ENCODE peak calls at places on chromosomes 4 and X, in seven cellular contexts. K is adrenal gland, T is PC-9, N is cardiac muscle cell, I is hepatocyte, U is OCI-LY7, L is A549. B is an unnamed sample. For H3K4me1, the result is how much of the 10 kb centered on the place peaks cover.

GRCh38 chr4:69727412-69727811 is 33.0 kb downstream of the SULT1B1 start:
- DNase-seq in K (no peak), T (no peak), N (no peak), I (no peak), U (no peak), L (no peak), B (no peak)

GRCh38 chr4:75678965-75679364 is 5.8 kb upstream of the G3BP2 start:
- DNase-seq in K (no peak), T (no peak), N (no peak), I (no peak), U (no peak), L (no peak), B (no peak)

GRCh38 chr4:150381671-150382427 is 200.1 kb upstream of the MAB21L2 start:
- DNase-seq in K (no peak), T (no peak), N (peak), I (no peak), U (no peak), L (no peak), B (no peak)

GRCh38 chr4:86918539-86919072 is 16.2 kb upstream of the AFF1 start:
- DNase-seq in K (peak), T (no peak), N (peak), I (peak), U (no peak), L (no peak), B (no peak)

GRCh38 chr4:79257953-79258613 is 67.8 kb downstream of the NAA11 start:
- DNase-seq in K (no peak), T (no peak), N (no peak), I (no peak), U (no peak), L (no peak), B (no peak)

GRCh38 chr4:82652062-82652461 is 90.3 kb upstream of the TMEM150C start:
- DNase-seq in K (no peak), T (no peak), N (peak), I (no peak), U (no peak), L (no peak), B (no peak)

GRCh38 chr4:154590329-154591006 is at the start of gene FGA:
- DNase-seq in K (no peak), T (no peak), N (no peak), I (peak), U (no peak), L (peak), B (peak)

GRCh38 chr4:11769425-11769824 is 340.7 kb upstream of the HS3ST1 start:
- DNase-seq in K (peak), T (no peak), N (peak), I (peak), U (no peak), L (no peak), B (no peak)

GRCh38 chrX:32774966-32775365 is 436.4 kb downstream of the DMD start:
- DNase-seq in K (no peak), T (no peak), N (no peak), I (no peak), U (no peak), L (no peak), B (no peak)

GRCh38 chr4:165330666-165331065 is 3.2 kb downstream of the MSMO1 start:
- DNase-seq in K (no peak), T (no peak), N (no peak), I (no peak), U (no peak), L (no peak), B (no peak)

GRCh38 chr4:170374770-170375169 is 285.0 kb upstream of the AADAT start:
- DNase-seq in K (peak), T (no peak), N (no peak), I (peak), U (peak), L (peak), B (peak)

GRCh38 chr4:159282944-159283343 is 180.1 kb downstream of the RAPGEF2 start:
- DNase-seq in K (no peak), T (no peak), N (no peak), I (no peak), U (no peak), L (no peak), B (no peak)

GRCh38 chrX:150155396-150156048 is 207.6 kb upstream of the MAMLD1 start:
- DNase-seq in K (peak), T (peak), N (peak), I (peak), U (no peak), L (peak), B (peak)

GRCh38 chr4:112182604-112183003 is 37.4 kb downstream of the FAM241A start:
- DNase-seq in K (no peak), T (no peak), N (no peak), I (no peak), U (no peak), L (no peak), B (no peak)

GRCh38 chr4:88418411-88418810 is 38.5 kb upstream of the HERC5 start:
- DNase-seq in K (no peak), T (no peak), N (no peak), I (no peak), U (no peak), L (no peak), B (no peak)

GRCh38 chr4:25981749-25982148 is 67.7 kb downstream of the SMIM20 start:
- DNase-seq in K (no peak), T (no peak), N (no peak), I (no peak), U (no peak), L (no peak), B (no peak)

GRCh38 chr4:38162240-38162784 is 202.1 kb downstream of the PTTG2 start:
- DNase-seq in K (peak), T (peak), N (peak), I (peak), U (no peak), L (no peak), B (peak)

GRCh38 chr4:21811576-21811975 is 137.0 kb downstream of the KCNIP4 start:
- DNase-seq in K (no peak), T (no peak), N (peak), I (no peak), U (no peak), L (no peak), B (no peak)

GRCh38 chr4:26171953-26172352 is 148.9 kb upstream of the RBPJ start:
- DNase-seq in K (no peak), T (no peak), N (peak), I (peak), U (no peak), L (no peak), B (no peak)

GRCh38 chr4:40262079-40262528 is 65.3 kb downstream of the RHOH start:
- DNase-seq in K (no peak), T (no peak), N (no peak), I (no peak), U (no peak), L (no peak), B (no peak)

GRCh38 chr4:8939887-8940742 is 68.5 kb upstream of the HMX1 start:
- DNase-seq in K (no peak), T (no peak), N (no peak), I (peak), U (no peak), L (no peak), B (no peak)

GRCh38 chr4:128525939-128526630 is 238.5 kb upstream of the PGRMC2 start:
- DNase-seq in K (no peak), T (peak), N (peak), I (no peak), U (no peak), L (no peak), B (no peak)
- H3K4me1 ChIP-seq in K (under half), T (half or more), N (under half), I (under half), U (under half), L (half or more), B (under half)

DNA sequence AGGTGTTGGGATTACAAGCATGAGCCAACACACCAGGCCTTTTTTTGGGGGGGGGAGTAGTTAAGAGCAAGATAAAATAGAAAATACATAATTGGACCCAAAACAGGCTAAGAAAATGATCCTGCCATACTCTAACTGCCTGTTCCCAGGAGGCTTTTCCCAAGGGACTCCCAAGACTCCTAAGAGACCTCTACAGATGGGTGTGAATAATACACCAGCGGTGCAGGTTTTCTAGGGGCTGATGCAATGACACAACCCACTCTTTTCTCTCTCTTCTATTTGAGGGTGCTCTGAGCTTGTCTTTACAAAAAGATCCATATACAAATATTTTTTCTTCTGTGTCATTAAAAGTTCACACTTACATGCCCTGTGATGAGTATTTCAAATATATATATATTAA is 116.9 kb downstream of the RASL11B start:
- DNase-seq in K (no peak), T (no peak), N (no peak), I (no peak), U (no peak), L (no peak), B (no peak)
- TF ChIP-seq CTCF in K (no peak), T (no peak), N (no peak), I (no peak), U (no peak), L (no peak), B (no peak)

DNA sequence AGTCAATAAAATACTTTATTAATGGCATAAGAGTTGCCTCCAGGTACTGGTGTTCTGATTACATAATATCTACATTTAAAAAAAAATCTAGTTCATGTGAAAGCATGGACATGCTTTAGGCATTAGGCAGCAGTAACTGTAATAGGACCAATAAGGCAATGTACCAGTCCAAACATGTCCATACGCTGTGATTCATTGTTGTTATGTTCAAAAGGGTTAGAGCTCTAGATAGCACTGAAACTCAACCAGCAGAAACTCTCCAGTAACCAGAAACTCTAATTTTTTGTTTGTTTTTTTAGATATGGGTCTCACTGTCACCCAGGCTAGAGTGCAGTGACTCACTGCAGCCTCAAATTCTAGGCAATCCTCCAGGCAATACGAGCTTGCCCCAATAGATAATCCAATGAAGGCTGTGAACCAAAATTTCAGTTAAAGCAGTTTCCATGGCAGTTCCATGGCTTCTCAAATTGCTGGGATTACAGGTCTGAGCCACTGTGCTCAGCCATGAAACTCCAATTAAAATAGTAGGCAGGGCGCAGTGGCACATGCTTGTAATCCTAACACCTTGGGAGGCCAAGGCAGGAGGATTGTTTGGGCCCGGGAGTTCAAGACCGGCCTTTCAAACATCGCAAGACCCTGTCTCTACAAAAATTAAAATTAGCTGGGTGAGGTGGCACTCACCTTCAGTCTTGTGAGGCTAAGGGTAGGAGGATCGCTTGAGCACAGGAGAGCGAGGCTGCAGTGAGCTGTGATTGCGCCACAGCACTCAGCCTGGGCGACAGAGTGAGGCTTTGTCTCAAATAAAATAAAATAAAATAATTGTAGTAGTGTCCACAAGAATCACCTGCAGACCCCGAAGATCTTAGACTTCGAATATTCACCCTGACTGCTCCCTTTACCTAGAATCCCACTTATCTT is 36.3 kb downstream of the MGARP start:
- DNase-seq in K (peak), T (peak), N (peak), I (peak), U (no peak), L (no peak), B (no peak)
- H3K4me1 ChIP-seq in K (under half), T (under half), N (under half), I (under half), U (under half), L (under half), B (under half)

GRCh38 chr4:136400829-136401228 is 1131.5 kb downstream of the PCDH18 start:
- DNase-seq in K (no peak), T (no peak), N (no peak), I (no peak), U (no peak), L (no peak), B (no peak)
- TF ChIP-seq CTCF in K (no peak), T (no peak), N (no peak), I (no peak), U (no peak), L (no peak), B (no peak)